ENCODE peak calls at places on chromosome 17, in nine cellular contexts. H, B, P, S, G, T, R, Q and J are unnamed samples.

GRCh38 chr17:56973520-56973919 is 4.4 kb upstream of the SCPEP1 start:
- DNase-seq in H (no peak), T (no peak), S (peak), R (no peak), G (no peak), Q (no peak), B (no peak), P (no peak), J (no peak)

GRCh38 chr17:82737981-82738877 is 2.8 kb downstream of the FN3K start:
- DNase-seq in Q (no peak), B (peak), T (peak), P (no peak), S (peak), G (no peak), H (no peak), R (no peak), J (no peak)

GRCh38 chr17:42527932-42528331 is 8.1 kb upstream of the NAGLU start:
- DNase-seq in B (no peak), H (no peak), S (no peak), G (no peak), T (no peak), P (no peak), Q (no peak), R (no peak), J (no peak)

GRCh38 chr17:35433075-35433894 is 985 bp upstream of the SLFN12 start:
- DNase-seq in S (peak), P (peak), R (peak), B (peak), H (peak), G (peak), T (peak), Q (peak), J (no peak)

GRCh38 chr17:8904201-8904600 is 36.7 kb upstream of the PIK3R6 start:
- DNase-seq in Q (no peak), S (no peak), P (no peak), T (no peak), H (no peak), B (no peak), R (no peak), G (no peak), J (no peak)

GRCh38 chr17:17855334-17855725 is 18.5 kb upstream of the SREBF1 start:
- DNase-seq in Q (no peak), T (no peak), B (no peak), S (no peak), R (no peak), G (no peak), H (no peak), P (no peak), J (no peak)

GRCh38 chr17:82964851-82965341 is 114.5 kb upstream of the METRNL start:
- DNase-seq in R (no peak), B (no peak), T (no peak), P (no peak), S (no peak), G (no peak), H (no peak), Q (no peak), J (no peak)

GRCh38 chr17:2395258-2396170 is 5.3 kb downstream of the MNT start:
- DNase-seq in S (peak), R (no peak), P (no peak), H (peak), Q (no peak), B (no peak), G (no peak), T (no peak), J (no peak)

GRCh38 chr17:32288600-32288999 is 23.0 kb downstream of the RHBDL3 start:
- DNase-seq in H (no peak), Q (no peak), S (no peak), G (no peak), R (no peak), P (no peak), B (no peak), T (no peak), J (no peak)

GRCh38 chr17:7563115-7563869 is 1.6 kb downstream of the SENP3 start:
- DNase-seq in R (no peak), T (no peak), Q (no peak), P (no peak), S (no peak), G (no peak), H (no peak), B (no peak), J (no peak)

GRCh38 chr17:71361691-71362450 is 758.9 kb upstream of the SOX9 start:
- DNase-seq in B (no peak), P (no peak), H (no peak), G (no peak), S (no peak), T (no peak), Q (no peak), R (no peak), J (no peak)

GRCh38 chr17:28555022-28555421 is 2.6 kb upstream of the UNC119 start:
- DNase-seq in P (no peak), R (no peak), G (no peak), H (no peak), Q (no peak), T (no peak), S (no peak), B (no peak), J (no peak)

GRCh38 chr17:28551421-28552186 is 820 bp downstream of the UNC119 start:
- DNase-seq in B (no peak), P (no peak), G (no peak), R (peak), Q (no peak), H (peak), S (no peak), T (no peak), J (no peak)

GRCh38 chr17:28553000-28553505 is 629 bp upstream of the UNC119 start:
- DNase-seq in G (no peak), P (no peak), H (no peak), Q (no peak), R (no peak), S (no peak), B (no peak), T (no peak), J (no peak)

GRCh38 chr17:28552201-28552999 is at the start of gene UNC119:
- DNase-seq in S (peak), T (peak), G (peak), P (peak), H (peak), B (peak), R (peak), Q (no peak), J (peak)

GRCh38 chr17:28554565-28554964 is 2.1 kb upstream of the UNC119 start:
- DNase-seq in S (no peak), B (no peak), H (no peak), R (no peak), T (no peak), G (no peak), Q (no peak), P (no peak), J (no peak)
- TF ChIP-seq CTCF in S (no peak), B (no peak), H (no peak), R (no peak), T (no peak), G (no peak), Q (no peak), P (no peak), J (no peak)

DNA sequence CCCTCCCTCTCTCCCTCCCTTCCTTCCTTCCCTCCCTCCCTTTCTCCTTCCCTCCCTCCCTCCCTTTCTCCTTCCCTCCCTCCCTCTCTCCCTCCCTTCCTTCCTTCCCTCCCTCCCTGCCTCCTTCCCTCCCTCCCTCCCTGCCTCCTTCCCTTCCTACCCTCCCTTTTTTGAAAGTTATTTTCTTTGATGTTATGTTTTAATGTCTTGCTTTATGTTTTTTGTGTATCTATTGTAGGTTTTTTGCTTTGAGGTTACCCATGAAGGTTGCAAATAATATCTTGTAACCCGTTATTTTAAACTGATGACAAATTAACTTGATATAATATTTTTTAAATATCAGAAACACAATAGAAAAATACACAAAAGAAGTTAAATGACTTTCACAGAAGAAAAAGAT is 96.2 kb downstream of the SSH2 start:
- DNase-seq in Q (no peak), B (no peak), P (no peak), G (no peak), T (no peak), S (no peak), R (no peak), H (no peak), J (no peak)
- TF ChIP-seq CTCF in Q (no peak), B (no peak), P (no peak), G (no peak), T (no peak), S (no peak), R (no peak), H (no peak), J (no peak)

DNA sequence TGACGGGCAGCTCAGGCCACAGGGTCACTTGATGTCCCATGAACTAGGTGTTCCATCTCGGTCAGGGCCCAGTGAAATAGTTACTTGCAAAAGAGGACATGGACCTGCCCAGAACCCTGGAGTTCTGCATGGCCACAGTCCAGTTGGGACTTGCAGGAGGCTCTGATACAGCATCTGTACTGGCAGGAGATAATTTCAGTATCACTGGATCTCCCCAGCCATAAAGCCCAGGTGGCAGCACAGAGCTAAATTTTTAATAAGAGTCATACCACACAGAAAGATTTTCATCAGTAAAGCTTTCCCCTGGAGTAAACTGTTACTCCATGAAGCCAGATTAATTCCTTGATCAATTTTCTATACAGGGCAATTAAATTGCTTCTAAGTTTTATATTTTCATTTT is 18.0 kb upstream of the SLC16A5 start:
- DNase-seq in T (no peak), B (no peak), S (no peak), H (no peak), P (no peak), G (no peak), R (no peak), Q (no peak), J (no peak)
- TF ChIP-seq CTCF in T (no peak), B (peak), S (peak), H (no peak), P (no peak), G (no peak), R (peak), Q (no peak), J (no peak)

DNA sequence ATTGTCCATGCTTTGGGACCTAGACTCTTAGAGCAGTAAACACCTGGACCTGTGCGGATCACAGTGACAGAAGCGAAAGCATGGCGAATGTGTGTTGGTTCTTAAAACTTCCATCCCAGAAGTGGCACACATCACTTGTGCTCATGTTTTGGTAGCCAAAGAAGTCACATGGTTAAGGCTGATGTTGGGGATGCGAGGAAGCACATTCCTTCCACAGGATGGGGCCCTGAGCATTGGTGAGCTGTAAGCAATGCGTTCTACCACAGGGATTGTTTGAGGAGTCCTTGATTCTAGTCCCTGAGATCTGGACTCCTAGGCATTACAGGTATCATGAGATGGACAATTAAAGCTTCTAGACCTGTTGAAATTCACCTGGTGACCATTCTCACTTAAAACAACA is 375.9 kb downstream of the UTP18 start:
- DNase-seq in R (no peak), P (no peak), B (no peak), S (no peak), T (no peak), H (no peak), Q (no peak), G (no peak), J (no peak)
- TF ChIP-seq CTCF in R (no peak), P (peak), B (no peak), S (no peak), T (no peak), H (no peak), Q (no peak), G (no peak), J (no peak)

GRCh38 chr17:14058051-14058450 is 11.3 kb upstream of the COX10 start:
- DNase-seq in B (no peak), G (no peak), T (no peak), S (no peak), P (no peak), Q (no peak), H (no peak), R (no peak), J (no peak)

GRCh38 chr17:14060706-14061105 is 8.6 kb upstream of the COX10 start:
- DNase-seq in H (no peak), Q (no peak), S (no peak), T (no peak), P (no peak), G (no peak), B (no peak), R (no peak), J (no peak)

GRCh38 chr17:14057591-14057990 is 11.7 kb upstream of the COX10 start:
- DNase-seq in P (no peak), T (no peak), S (no peak), G (no peak), B (no peak), Q (no peak), H (no peak), R (no peak), J (no peak)

GRCh38 chr17:14067347-14067746 is 2.0 kb upstream of the COX10 start:
- DNase-seq in S (no peak), B (no peak), Q (no peak), T (no peak), P (no peak), G (no peak), R (no peak), H (no peak), J (no peak)

GRCh38 chr17:14061666-14062560 is 7.4 kb upstream of the COX10 start:
- DNase-seq in R (no peak), B (peak), S (peak), Q (no peak), G (no peak), H (no peak), T (no peak), P (no peak), J (no peak)
- TF ChIP-seq CTCF in R (no peak), B (peak), S (no peak), Q (peak), G (no peak), H (peak), T (no peak), P (no peak), J (no peak)

DNA sequence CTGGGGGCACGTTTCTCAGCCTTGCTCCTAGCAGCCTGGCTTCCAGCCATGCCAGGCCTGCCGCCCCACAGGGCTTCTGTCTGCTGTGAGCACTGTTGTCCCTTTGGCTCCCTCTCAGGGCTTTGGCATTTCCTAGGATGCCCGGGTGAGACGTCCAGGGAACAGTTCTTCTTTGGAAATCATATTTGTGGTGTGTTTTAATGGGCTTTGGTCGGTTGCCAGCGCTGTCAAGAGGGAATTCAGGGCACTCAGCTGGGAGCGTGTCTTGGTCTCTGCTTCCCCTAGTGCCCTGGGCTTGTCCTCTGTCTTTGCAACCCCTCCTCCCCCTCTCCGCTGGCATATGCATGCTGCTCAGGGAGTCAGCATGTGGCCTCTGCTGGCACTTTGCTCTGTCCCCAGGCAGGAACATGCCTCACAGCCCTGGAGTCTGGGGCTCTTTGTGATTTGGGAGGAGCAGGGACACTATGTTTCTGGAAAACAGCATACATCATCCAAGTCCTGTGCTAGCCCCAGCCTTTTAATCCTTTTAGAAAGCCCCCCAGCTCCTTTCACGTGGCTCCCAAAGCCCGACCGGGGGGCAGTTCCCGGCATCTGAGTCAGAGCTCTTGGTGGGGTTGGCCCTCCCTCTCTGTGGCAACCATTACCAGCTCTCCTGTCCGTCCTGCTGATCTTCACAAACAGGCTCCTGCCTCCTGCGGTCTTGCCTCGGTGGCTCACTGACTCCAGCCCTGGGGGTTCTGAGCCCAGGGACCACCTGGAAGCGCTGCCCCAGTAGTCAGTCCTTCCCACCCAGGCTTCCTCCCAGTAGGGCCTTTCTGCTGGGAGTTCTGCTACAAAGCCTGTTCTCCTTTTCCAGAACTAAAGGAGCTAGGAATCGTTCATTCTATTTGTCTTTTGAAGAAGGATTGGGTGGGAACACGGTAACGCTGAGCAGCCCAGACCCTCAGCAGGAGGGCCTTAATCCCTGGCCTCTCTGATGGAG is 26.7 kb downstream of the SAP30BP start:
- DNase-seq in B (peak), Q (no peak), S (peak), T (peak), P (no peak), H (peak), G (peak), R (peak), J (no peak)
- TF ChIP-seq CTCF in B (peak), Q (no peak), S (no peak), T (no peak), P (no peak), H (no peak), G (peak), R (no peak), J (no peak)

GRCh38 chr17:80455328-80455710 is 21.1 kb downstream of the NPTX1 start:
- DNase-seq in Q (no peak), P (peak), H (peak), B (peak), G (no peak), T (peak), R (peak), S (no peak), J (no peak)

GRCh38 chr17:80453126-80453979 is 23.1 kb downstream of the NPTX1 start:
- DNase-seq in S (no peak), Q (no peak), G (no peak), B (no peak), R (no peak), H (no peak), T (no peak), P (no peak), J (no peak)

GRCh38 chr17:80455784-80456183 is 20.6 kb downstream of the NPTX1 start:
- DNase-seq in B (no peak), T (no peak), G (no peak), P (no peak), S (no peak), R (no peak), H (no peak), Q (no peak), J (no peak)

GRCh38 chr17:80454557-80455327 is 21.7 kb downstream of the NPTX1 start:
- DNase-seq in Q (peak), B (peak), H (peak), R (peak), T (peak), S (peak), G (peak), P (peak), J (peak)

DNA sequence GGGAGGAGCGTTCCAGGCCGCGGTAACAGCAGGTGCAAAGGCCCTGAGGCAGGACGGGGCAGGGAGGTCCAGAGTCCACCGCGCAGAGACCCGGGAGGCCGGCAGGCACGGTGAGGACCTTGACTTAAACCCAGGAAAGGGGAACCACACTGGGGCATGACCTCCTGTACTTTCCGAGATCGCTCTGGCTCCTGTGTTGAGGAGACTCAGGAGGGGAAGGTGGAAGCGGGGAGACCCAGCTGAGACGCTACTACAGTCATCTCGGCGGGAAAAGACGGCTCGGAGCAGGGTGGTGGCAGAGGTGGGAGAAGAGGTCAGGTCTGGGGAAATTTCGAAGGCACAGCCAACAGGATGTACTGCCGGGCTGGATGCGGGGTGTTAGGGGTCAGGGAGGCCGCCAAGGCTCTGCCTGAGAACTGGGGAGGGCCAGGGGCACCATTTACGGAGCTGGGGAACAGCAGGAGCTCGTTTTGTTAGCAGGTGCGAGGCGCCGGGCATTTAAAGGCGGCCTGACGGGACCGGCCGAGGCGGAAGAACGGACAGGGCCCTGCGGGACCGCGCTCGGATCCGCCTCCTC is 22.3 kb downstream of the NPTX1 start:
- DNase-seq in H (no peak), P (no peak), G (no peak), R (no peak), B (peak), T (no peak), S (no peak), Q (no peak), J (peak)
- TF ChIP-seq CTCF in H (no peak), P (no peak), G (no peak), R (no peak), B (no peak), T (no peak), S (no peak), Q (no peak), J (no peak)

GRCh38 chr17:77728022-77728671 is 230.4 kb upstream of the TNRC6C start:
- DNase-seq in R (no peak), B (peak), P (no peak), T (peak), S (no peak), H (no peak), G (peak), Q (no peak), J (no peak)
- TF ChIP-seq CTCF in R (no peak), B (peak), P (no peak), T (peak), S (no peak), H (peak), G (no peak), Q (no peak), J (no peak)

DNA sequence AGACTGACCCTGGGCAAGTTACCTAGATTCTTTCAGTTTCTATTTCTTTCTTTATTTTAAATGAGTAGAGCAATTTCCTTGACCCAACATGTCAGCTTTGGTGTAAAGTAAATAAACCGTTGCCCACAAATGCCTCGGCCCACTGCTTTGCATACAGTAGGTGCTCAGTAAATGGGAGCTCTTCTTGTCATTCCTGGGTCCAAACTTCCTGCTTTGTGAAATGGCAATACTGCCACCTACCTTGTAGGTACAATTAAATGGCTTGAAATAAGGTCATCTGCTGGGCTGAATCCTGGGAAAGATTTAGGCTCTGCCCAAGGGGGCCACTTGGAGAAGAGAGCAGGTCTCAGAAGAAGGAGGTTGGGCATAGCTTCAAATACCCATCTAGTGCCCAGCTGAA is 253.0 kb downstream of the HS3ST3B1 start:
- DNase-seq in T (no peak), G (no peak), P (no peak), B (no peak), S (no peak), H (no peak), Q (no peak), R (no peak), J (no peak)
- TF ChIP-seq CTCF in T (no peak), G (no peak), P (no peak), B (no peak), S (no peak), H (no peak), Q (no peak), R (no peak), J (no peak)